ENCODE peak calls at places on chromosomes 6 and 20, in ten cellular contexts. X, S, M, Z, I, H, W, N, U and E are unnamed samples.

GRCh38 chr20:14441201-14441600 is 103.8 kb upstream of the FLRT3 start:
- DNase-seq in X (no peak), S (no peak), M (no peak), Z (no peak), I (no peak), H (no peak), W (no peak), N (no peak), U (no peak), E (no peak)

GRCh38 chr6:125747589-125748533 is 1.6 kb upstream of the HEY2 start:
- DNase-seq in X (peak; percentile 53), S (peak; percentile 15), M (peak; percentile 68), Z (peak; percentile 72), I (peak; percentile 76), H (no peak), W (peak; percentile 64), N (peak; percentile 56), U (peak; percentile 87), E (peak; percentile 72)

GRCh38 chr20:21504323-21504722 is 9.5 kb downstream of the NKX2-2 start:
- DNase-seq in X (no peak), S (no peak), M (no peak), Z (no peak), I (no peak), H (no peak), W (no peak), N (no peak), U (no peak), E (no peak)

GRCh38 chr6:90249458-90249857 is 47.2 kb downstream of the BACH2 start:
- DNase-seq in X (no peak), S (no peak), M (no peak), Z (no peak), I (no peak), H (peak; percentile 25), W (no peak), N (no peak), U (no peak), E (no peak)

GRCh38 chr20:17680128-17680835 is 1.8 kb downstream of the RRBP1 start:
- DNase-seq in X (peak; percentile 57), S (no peak), M (peak; percentile 40), Z (peak; percentile 26), I (peak; percentile 33), H (no peak), W (peak; percentile 72), N (peak; percentile 75), U (no peak), E (no peak)

GRCh38 chr6:158903801-158904200 is 84.6 kb upstream of the EZR start:
- DNase-seq in X (no peak), S (no peak), M (no peak), Z (no peak), I (no peak), H (no peak), W (no peak), N (no peak), U (no peak), E (no peak)

GRCh38 chr6:29631860-29632731 is 887 bp downstream of the GABBR1 start:
- DNase-seq in X (no peak), S (peak; percentile 64), M (peak; percentile 61), Z (peak; percentile 77), I (peak; percentile 18), H (no peak), W (peak; percentile 81), N (peak; percentile 69), U (peak; percentile 59), E (peak; percentile 37)

GRCh38 chr6:11094411-11094851 is 797 bp downstream of the SMIM13 start:
- DNase-seq in X (peak; percentile 51), S (peak; percentile 29), M (peak; percentile 59), Z (peak; percentile 61), I (peak; percentile 46), H (peak; percentile 15), W (peak; percentile 59), N (peak; percentile 54), U (peak; percentile 54), E (peak; percentile 23)

GRCh38 chr20:47063407-47063806 is 168.8 kb downstream of the EYA2 start:
- DNase-seq in X (peak; percentile 2), S (no peak), M (peak; percentile 82), Z (no peak), I (no peak), H (no peak), W (no peak), N (peak; percentile 87), U (no peak), E (no peak)

GRCh38 chr6:89961481-89961880 is 67.2 kb downstream of the GJA10 start:
- DNase-seq in X (no peak), S (no peak), M (no peak), Z (no peak), I (no peak), H (no peak), W (no peak), N (no peak), U (no peak), E (no peak)